ENCODE peak calls at places on chromosomes 13 and 19, in four cellular contexts. M is H1, O is IMR-90, Z is H9. Q is an unnamed sample.

GRCh38 chr13:44160549-44161278 is 212.9 kb upstream of the SERP2 start:
- DNase-seq in M (no peak), O (peak; percentile 15), Z (no peak), Q (no peak)

GRCh38 chr19:54684537-54684936 is 21.8 kb downstream of the LILRB4 start:
- DNase-seq in M (no peak), O (no peak), Z (no peak), Q (peak; percentile 31)

GRCh38 chr13:49098771-49099512 is 121.2 kb upstream of the MLNR start:
- DNase-seq in M (no peak), O (no peak), Z (no peak), Q (no peak)

GRCh38 chr13:85313761-85314503 is 485.3 kb downstream of the SLITRK6 start:
- DNase-seq in M (no peak), O (peak; percentile 46), Z (no peak), Q (peak; percentile 82)

GRCh38 chr19:56252699-56253422 is 19.7 kb upstream of the EDDM13 start:
- DNase-seq in M (peak; percentile 98), O (peak; percentile 65), Z (peak; percentile 95), Q (peak; percentile 90)

GRCh38 chr19:23415561-23416191 is 20.4 kb upstream of the ZNF91 start:
- DNase-seq in M (peak; percentile 89), O (no peak), Z (peak; percentile 95), Q (peak; percentile 51)

GRCh38 chr13:43981091-43981490 is 101.4 kb downstream of the LACC1 start:
- DNase-seq in M (peak; percentile 72), O (no peak), Z (peak; percentile 75), Q (peak; percentile 50)

GRCh38 chr13:43805071-43805468 is 18.3 kb upstream of the ENOX1 start:
- DNase-seq in M (no peak), O (peak; percentile 96), Z (no peak), Q (peak; percentile 58)

GRCh38 chr19:30112666-30113065 is 170.6 kb downstream of the URI1 start:
- DNase-seq in M (no peak), O (no peak), Z (no peak), Q (no peak)

GRCh38 chr19:48296963-48297734 is 27.3 kb downstream of the ZNF114 start:
- DNase-seq in M (peak; percentile 60), O (no peak), Z (peak; percentile 64), Q (no peak)

GRCh38 chr13:50529154-50529882 is 314.2 kb downstream of the DLEU7 start:
- DNase-seq in M (no peak), O (peak; percentile 89), Z (peak; percentile 67), Q (peak; percentile 74)

GRCh38 chr13:39895254-39895653 is 239.8 kb downstream of the COG6 start:
- DNase-seq in M (no peak), O (no peak), Z (no peak), Q (peak; percentile 36)

GRCh38 chr13:99740261-99740979 is 231.1 kb downstream of the ZIC5 start:
- DNase-seq in M (peak; percentile 28), O (no peak), Z (no peak), Q (no peak)

GRCh38 chr13:98890186-98890585 is 87.7 kb downstream of the DOCK9 start:
- DNase-seq in M (no peak), O (peak; percentile 74), Z (no peak), Q (peak; percentile 83)

GRCh38 chr13:112073245-112074138 is 6.5 kb downstream of the SOX1 start:
- DNase-seq in M (peak; percentile 82), O (no peak), Z (peak; percentile 83), Q (no peak)

GRCh38 chr19:39263912-39264305 is 4.3 kb upstream of the IFNL2 start:
- DNase-seq in M (peak; percentile 63), O (no peak), Z (peak; percentile 60), Q (no peak)

GRCh38 chr19:18842166-18842565 is 10.4 kb downstream of the UPF1 start:
- DNase-seq in M (no peak), O (no peak), Z (no peak), Q (no peak)

GRCh38 chr13:40026741-40027140 is 371.3 kb downstream of the COG6 start:
- DNase-seq in M (no peak), O (no peak), Z (no peak), Q (no peak)

GRCh38 chr19:39407644-39408391 is 1.2 kb downstream of the ZFP36 start:
- DNase-seq in M (peak; percentile 54), O (no peak), Z (no peak), Q (no peak)

GRCh38 chr13:25752957-25753540 is 298.8 kb downstream of the SHISA2 start:
- DNase-seq in M (no peak), O (peak; percentile 36), Z (no peak), Q (no peak)

DNA sequence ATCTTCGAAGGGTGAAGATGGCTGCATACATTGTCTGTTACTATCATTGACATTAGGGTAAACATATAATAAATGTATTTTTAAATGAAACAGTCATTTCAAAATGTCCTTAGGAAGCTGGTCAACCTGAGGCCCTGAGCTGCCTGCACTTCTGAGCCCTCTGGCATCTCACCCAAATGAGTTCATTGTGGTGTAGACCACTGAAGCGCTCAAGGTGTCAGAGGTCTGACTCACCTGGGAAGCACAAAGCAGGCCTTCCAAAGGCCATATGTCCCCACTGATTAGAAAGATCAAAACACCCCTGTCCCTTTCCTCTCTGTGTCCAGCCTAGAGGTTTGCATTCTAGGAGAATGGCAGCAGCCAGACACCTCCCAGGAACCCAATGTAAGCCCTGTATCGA is 59.6 kb downstream of the COL4A2 start:
- DNase-seq in M (no peak), O (no peak), Z (no peak), Q (no peak)
- H4K91ac ChIP-seq in M (no peak overlapping the region), O (peak overlapping the region; percentile 18), Z (no peak overlapping the region), Q (no peak overlapping the region)

GRCh38 chr19:10565028-10565566 is 713 bp downstream of the KRI1 start:
- DNase-seq in M (no peak), O (peak; percentile 21), Z (peak; percentile 53), Q (peak; percentile 15)

GRCh38 chr19:10565567-10566407 is at the start of gene KRI1:
- DNase-seq in M (peak; percentile 99), O (peak; percentile 95), Z (peak; percentile 97), Q (peak; percentile 99)

GRCh38 chr19:10567696-10568443 is 909 bp downstream of the CDKN2D start:
- DNase-seq in M (no peak), O (no peak), Z (no peak), Q (no peak)

GRCh38 chr19:10566658-10567410 is 1.0 kb upstream of the KRI1 start:
- DNase-seq in M (no peak), O (no peak), Z (no peak), Q (peak; percentile 36)

DNA sequence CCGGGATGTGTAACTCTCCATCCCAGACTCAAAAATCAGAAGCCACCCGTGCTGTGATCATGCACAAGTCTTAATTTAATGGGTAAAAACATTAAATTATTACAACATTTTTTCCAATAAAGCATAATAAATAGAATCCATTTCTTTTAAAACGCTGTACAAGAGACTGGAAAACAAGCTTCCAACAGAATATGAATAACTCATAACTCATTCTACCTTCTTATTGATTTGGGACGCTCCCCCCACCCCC is 523 bp upstream of the KRI1 start:
- DNase-seq in M (no peak), O (no peak), Z (no peak), Q (no peak)
- H4K91ac ChIP-seq in M (no peak overlapping the region), O (peak overlapping the region; percentile 70), Z (no peak overlapping the region), Q (no peak overlapping the region)

DNA sequence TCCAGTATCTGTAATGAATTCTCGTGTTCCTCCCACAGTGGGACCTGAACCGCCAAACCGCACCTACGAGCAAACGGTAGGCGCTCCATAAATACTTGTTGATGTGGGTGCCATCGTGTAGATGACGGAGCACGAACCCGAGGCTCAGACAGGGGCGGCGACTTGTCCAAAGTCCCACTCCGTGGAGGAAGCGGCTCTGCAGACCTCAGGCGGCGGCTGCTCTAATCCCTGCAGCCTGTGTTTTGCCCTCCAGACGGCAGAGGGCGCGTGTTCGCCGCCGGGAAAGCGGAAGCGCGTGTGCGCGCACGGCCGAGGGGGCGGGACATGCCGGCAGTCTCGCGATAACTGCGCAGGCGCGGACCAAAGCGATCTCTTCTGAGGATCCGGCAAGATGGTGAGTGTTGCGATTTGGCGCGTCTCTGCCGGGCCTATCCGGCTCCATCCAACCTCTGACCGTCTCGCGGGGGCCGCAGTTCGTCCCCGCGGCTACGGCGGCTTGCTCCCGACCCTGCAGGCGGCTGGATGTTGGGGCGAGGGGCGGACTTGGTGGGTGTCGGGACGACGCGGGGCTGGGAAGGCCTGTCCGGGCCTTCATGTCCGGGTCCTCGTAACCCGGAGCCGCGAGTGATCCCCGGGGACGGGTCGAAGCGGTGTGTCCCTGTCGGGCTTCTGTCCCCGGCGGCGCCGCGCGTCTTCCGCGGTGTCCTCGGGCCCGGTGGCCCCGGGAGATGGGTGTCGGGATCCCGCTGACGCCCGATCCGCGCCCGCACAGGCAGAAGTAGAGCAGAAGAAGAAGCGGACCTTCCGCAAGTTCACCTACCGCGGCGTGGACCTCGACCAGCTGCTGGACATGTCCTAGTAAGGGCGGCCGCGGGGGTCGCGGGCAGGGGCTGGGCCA is at the start of gene RPS15:
- DNase-seq in M (peak; percentile 97), O (peak; percentile 94), Z (peak; percentile 95), Q (peak; percentile 94)
- H4K91ac ChIP-seq in M (peak within 1 kb of the TSS; percentile 91), O (peak within 1 kb of the TSS; percentile 55), Z (peak within 1 kb of the TSS; percentile 78), Q (peak within 1 kb of the TSS; percentile 94)

GRCh38 chr13:26943748-26944147 is 183.2 kb upstream of the GPR12 start:
- DNase-seq in M (no peak), O (no peak), Z (no peak), Q (no peak)

GRCh38 chr13:26946675-26947342 is 186.2 kb upstream of the GPR12 start:
- DNase-seq in M (no peak), O (peak; percentile 73), Z (no peak), Q (peak; percentile 15)

GRCh38 chr13:26941345-26942174 is 181.0 kb upstream of the GPR12 start:
- DNase-seq in M (no peak), O (peak; percentile 91), Z (no peak), Q (peak; percentile 26)

GRCh38 chr13:26942184-26942583 is 181.6 kb upstream of the GPR12 start:
- DNase-seq in M (no peak), O (no peak), Z (no peak), Q (no peak)
- H4K91ac ChIP-seq in M (no peak overlapping the region), O (no peak overlapping the region), Z (no peak overlapping the region), Q (no peak overlapping the region)

DNA sequence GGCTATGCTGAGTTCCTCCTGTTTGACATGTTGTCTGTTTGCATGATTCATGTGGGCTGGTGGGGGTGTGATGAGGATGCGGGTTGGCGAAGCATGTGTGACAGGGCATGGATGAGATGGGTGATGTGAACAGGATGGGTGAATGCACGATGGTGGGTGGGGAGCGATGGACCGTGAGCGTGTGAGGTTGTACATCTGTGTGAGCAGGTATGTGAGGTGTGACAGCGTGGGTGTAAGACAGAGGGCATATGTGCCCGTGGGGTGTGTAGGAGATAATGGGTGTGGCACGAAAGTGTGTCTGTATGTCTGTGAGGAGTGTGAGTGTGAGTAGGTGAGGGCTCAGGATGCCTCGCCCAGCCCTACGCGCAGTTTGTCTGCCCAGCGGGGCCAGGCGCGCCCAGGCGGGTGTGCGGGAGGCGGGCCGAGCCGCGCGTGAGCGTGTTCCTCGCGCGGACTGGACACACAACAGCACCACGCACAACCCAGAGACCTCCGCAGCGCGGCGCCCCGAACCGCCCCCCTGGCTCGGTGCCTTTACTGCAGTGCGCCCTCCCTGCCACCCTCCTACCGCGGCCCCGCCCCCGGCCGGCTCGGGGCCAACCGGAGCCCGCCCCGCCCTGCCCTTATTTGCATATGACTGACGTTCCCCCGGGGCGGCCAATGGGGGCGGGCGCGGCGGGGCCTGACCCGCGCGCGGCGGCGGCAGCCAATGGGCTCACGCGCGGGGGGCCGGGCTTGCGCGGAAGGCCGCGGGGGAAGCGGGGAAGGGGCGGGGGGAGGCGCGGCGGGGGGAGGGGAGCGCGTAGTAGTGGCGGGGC is 14.4 kb downstream of the CIC start:
- DNase-seq in M (peak; percentile 91), O (peak; percentile 87), Z (peak; percentile 93), Q (peak; percentile 97)
- H4K91ac ChIP-seq in M (peak overlapping the region; percentile 93), O (peak overlapping the region; percentile 91), Z (no peak overlapping the region), Q (peak overlapping the region; percentile 95)

Q was measured in trophoblast cell.